ENCODE peak calls at places on chromosomes 4 and X, in four cellular contexts. Z is colonic mucosa, O is psoas muscle, D is heart right ventricle. E is an unnamed sample.

GRCh38 chr4:177562163-177562562 is 119.9 kb upstream of the AGA start:
- DNase-seq in Z (no peak), O (no peak), D (no peak), E (no peak)

GRCh38 chrX:67558267-67558666 is 14.4 kb downstream of the AR start:
- DNase-seq in Z (no peak), O (no peak), D (no peak), E (no peak)

GRCh38 chrX:20252392-20253231 is 14.1 kb downstream of the RPS6KA3 start:
- DNase-seq in Z (peak), O (peak), D (peak), E (peak)

GRCh38 chr4:62709618-62710252 is 1509.6 kb downstream of the ADGRL3 start:
- DNase-seq in Z (no peak), O (no peak), D (no peak), E (no peak)

GRCh38 chr4:87975466-87975865 is at the start of gene SPP1:
- DNase-seq in Z (no peak), O (no peak), D (no peak), E (no peak)

GRCh38 chr4:111011458-111011857 is 388.6 kb upstream of the PITX2 start:
- DNase-seq in Z (no peak), O (no peak), D (no peak), E (no peak)

GRCh38 chr4:97498875-97499274 is 644.4 kb downstream of the STPG2 start:
- DNase-seq in Z (no peak), O (no peak), D (no peak), E (no peak)

GRCh38 chrX:116239944-116240391 is 69.4 kb downstream of the AGTR2 start:
- DNase-seq in Z (peak), O (no peak), D (no peak), E (no peak)

DNA sequence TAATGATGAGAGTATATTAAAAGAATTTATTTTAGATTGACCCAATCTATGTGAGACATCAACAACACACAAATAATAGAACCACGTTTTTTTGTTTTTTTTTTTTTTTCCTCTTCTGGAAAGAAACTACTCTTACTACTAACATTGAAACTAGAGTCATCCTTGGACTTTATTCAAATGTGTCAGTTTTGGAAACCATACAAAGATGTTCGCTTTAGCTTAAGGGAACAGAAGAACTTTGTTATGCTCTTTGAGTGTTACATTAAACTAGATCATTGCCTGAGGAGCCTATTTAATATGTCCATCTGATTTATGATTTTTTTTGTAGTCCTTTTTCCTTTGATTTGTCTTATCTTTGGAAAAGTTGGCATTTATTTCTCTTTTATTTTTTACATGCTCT is 166.7 kb downstream of the RPA4 start:
- DNase-seq in Z (no peak), O (no peak), D (no peak), E (no peak)
- H3K27ac ChIP-seq in Z (no peak), O (no peak), D (no peak), E (no peak)

GRCh38 chr4:128517739-128518510 is 230.3 kb upstream of the PGRMC2 start:
- DNase-seq in Z (peak), O (peak), D (peak), E (no peak)
- H3K27ac ChIP-seq in Z (peak), O (peak), D (no peak), E (peak)

GRCh38 chr4:101217353-101218031 is 129.8 kb downstream of the PPP3CA start:
- DNase-seq in Z (peak), O (no peak), D (no peak), E (no peak)
- H3K27ac ChIP-seq in Z (no peak), O (no peak), D (no peak), E (no peak)

DNA sequence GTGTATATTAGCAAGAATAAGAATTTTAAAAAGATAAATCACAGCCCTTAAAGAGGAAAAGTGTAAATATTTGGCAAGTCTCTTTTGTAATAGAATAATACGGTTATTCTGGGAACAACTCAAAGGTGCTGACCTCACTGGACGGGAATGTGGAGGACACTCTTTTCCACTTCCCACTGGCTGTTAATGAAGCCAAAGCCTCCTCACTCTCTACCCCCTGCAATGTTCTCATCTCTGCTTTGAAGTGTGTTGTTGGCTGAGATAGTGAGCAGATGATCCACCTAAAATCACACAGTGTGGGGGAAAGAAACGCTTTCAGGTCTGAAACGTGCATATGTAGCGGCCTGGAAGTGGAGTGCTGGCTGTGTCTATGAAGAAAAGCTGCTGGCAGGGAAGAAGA is 49.1 kb downstream of the SEL1L3 start:
- DNase-seq in Z (no peak), O (no peak), D (peak), E (no peak)
- H3K27ac ChIP-seq in Z (no peak), O (no peak), D (no peak), E (no peak)

GRCh38 chr4:26351685-26352084 is 30.9 kb downstream of the RBPJ start:
- DNase-seq in Z (no peak), O (no peak), D (no peak), E (no peak)
- H3K27ac ChIP-seq in Z (no peak), O (no peak), D (no peak), E (no peak)

E was measured in right lobe of liver.